ENCODE peak calls at places on chromosomes 2 and 18, in four cellular contexts. P is HepG2, O is GM12878, Q is K562. Y is an unnamed sample.

GRCh38 chr2:43326116-43326825 is 99.9 kb upstream of the ZFP36L2 start:
- DNase-seq in P (peak), O (no peak), Q (no peak), Y (no peak)

GRCh38 chr2:112703684-112704083 is 17.1 kb upstream of the NT5DC4 start:
- DNase-seq in P (no peak), O (no peak), Q (no peak), Y (no peak)

GRCh38 chr2:240310201-240310600 is 125.3 kb upstream of the GPC1 start:
- DNase-seq in P (no peak), O (no peak), Q (no peak), Y (no peak)

GRCh38 chr18:34590503-34590902 is 119.6 kb upstream of the DTNA start:
- DNase-seq in P (no peak), O (no peak), Q (no peak), Y (no peak)

GRCh38 chr18:48058486-48058885 is 128.0 kb upstream of the SMAD2 start:
- DNase-seq in P (no peak), O (no peak), Q (no peak), Y (no peak)

GRCh38 chr2:100309973-100310719 is 12.2 kb downstream of the LONRF2 start:
- DNase-seq in P (no peak), O (no peak), Q (no peak), Y (no peak)

GRCh38 chr2:174606336-174606735 is 8.7 kb upstream of the WIPF1 start:
- DNase-seq in P (no peak), O (no peak), Q (no peak), Y (no peak)

GRCh38 chr2:7599462-7600258 is 682.4 kb downstream of the RNF144A start:
- DNase-seq in P (no peak), O (no peak), Q (no peak), Y (no peak)

GRCh38 chr18:48850891-48851302 is 99.9 kb downstream of the SMAD7 start:
- DNase-seq in P (no peak), O (no peak), Q (no peak), Y (no peak)

GRCh38 chr2:232545511-232546375 is 4.6 kb downstream of the TIGD1 start:
- DNase-seq in P (no peak), O (no peak), Q (no peak), Y (no peak)

GRCh38 chr2:112728384-112729175 is 7.8 kb downstream of the NT5DC4 start:
- DNase-seq in P (no peak), O (no peak), Q (peak), Y (no peak)

GRCh38 chr2:137187258-137187657 is 421.9 kb downstream of the THSD7B start:
- DNase-seq in P (no peak), O (no peak), Q (no peak), Y (no peak)

GRCh38 chr2:159807183-159808037 is 9.4 kb upstream of the CD302 start:
- DNase-seq in P (peak), O (no peak), Q (peak), Y (no peak)

GRCh38 chr2:190462611-190463010 is 54.5 kb downstream of the MFSD6 start:
- DNase-seq in P (no peak), O (no peak), Q (peak), Y (no peak)

GRCh38 chr2:1664698-1665097 is 79.6 kb downstream of the PXDN start:
- DNase-seq in P (no peak), O (no peak), Q (no peak), Y (no peak)

GRCh38 chr18:9835796-9836195 is 50.0 kb upstream of the TXNDC2 start:
- DNase-seq in P (no peak), O (no peak), Q (no peak), Y (no peak)

GRCh38 chr2:234003972-234004617 is 46.4 kb upstream of the SPP2 start:
- DNase-seq in P (no peak), O (no peak), Q (peak), Y (no peak)

GRCh38 chr2:105114551-105114950 is 76.7 kb downstream of the MRPS9 start:
- DNase-seq in P (peak), O (no peak), Q (peak), Y (no peak)
- TF ChIP-seq CBX5 in P (no peak), O (no peak), Q (no peak), Y (no peak)

DNA sequence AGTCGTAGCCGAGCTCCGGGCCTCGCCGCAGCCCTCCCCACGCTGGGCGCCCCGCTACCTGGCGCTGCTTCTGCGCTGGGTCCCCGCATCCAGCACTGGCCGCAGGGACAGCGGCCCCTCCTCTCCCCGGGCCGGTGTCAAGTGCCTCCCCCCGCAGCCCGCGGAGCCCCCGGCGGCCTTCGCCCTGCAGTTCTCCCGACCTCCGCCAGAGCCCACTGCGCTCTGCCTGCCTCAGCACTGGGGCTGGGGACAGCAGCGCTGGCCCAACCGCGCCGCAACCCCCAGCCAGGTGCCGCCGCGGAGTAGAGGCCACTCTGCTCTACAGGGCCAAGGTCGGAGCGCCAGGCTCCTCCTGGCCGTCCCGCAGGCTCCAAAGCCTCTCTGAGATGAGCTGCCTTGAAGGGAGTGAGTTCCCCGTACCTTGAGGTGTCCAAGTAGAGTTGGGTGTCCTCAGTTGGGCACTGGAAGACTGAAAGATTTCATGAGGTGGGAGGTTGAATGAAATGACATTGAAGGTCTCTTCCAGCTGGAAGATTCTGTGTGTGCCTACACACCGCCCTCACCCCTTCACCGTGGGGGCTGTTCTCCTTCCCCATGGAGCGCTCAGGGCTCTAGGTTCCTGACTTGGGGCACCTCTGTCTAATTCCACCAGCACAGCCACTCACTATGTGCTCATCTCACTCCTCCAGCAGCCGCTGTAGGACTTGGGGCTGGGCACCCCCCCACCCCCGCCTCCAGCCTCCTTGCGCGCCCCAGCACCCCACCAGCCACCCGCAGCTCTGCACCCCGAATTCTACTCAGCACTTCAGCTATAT is 854 bp upstream of the DNMT3A start:
- DNase-seq in P (peak), O (no peak), Q (peak), Y (peak)
- TF ChIP-seq CBX5 in P (peak), O (no peak), Q (no peak), Y (no peak)

GRCh38 chr2:236988216-236988615 is 97.5 kb upstream of the COPS8 start:
- DNase-seq in P (no peak), O (no peak), Q (no peak), Y (no peak)

GRCh38 chr2:236984046-236984445 is 101.6 kb upstream of the COPS8 start:
- DNase-seq in P (no peak), O (no peak), Q (no peak), Y (no peak)

GRCh38 chr2:236986524-236987330 is 99.0 kb upstream of the COPS8 start:
- DNase-seq in P (no peak), O (no peak), Q (no peak), Y (no peak)

GRCh38 chr2:236988690-236989639 is 96.7 kb upstream of the COPS8 start:
- DNase-seq in P (peak), O (no peak), Q (no peak), Y (no peak)

GRCh38 chr2:236985940-236986339 is 99.7 kb upstream of the COPS8 start:
- DNase-seq in P (no peak), O (no peak), Q (no peak), Y (no peak)
- TF ChIP-seq CBX5 in P (no peak), O (no peak), Q (no peak), Y (no peak)

DNA sequence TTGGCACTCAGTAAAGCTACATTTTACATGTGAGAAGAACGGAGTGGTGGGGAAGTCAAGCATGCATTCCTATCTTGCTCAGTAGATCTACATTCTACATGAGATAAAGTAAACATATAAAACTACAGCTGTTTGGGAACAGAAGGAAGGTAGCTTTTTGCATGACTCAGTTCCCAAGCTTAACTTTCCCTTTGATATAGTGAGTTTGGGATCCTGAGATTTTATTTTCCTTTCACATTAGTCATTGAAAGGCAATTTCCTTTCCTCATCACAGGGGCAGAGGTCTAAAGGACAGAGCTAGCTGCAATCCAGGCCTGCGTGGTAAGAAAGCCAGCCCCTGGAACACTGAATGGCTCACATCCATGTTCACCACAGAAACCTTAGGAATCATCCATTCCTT is 257.2 kb downstream of the SRBD1 start:
- DNase-seq in P (peak), O (no peak), Q (no peak), Y (no peak)
- TF ChIP-seq CBX5 in P (no peak), O (no peak), Q (no peak), Y (no peak)